ENCODE peak calls at places on chromosomes 11 and 22, in eight cellular contexts. One of them, this sample, is unnamed.

GRCh38 chr11:6505577-6506240 is 8.6 kb downstream of the DNHD1 start:
- DNase-seq in cardiac fibroblast: peak; percentile 72
- DNase-seq in ovary: no peak
- DNase-seq in colonic mucosa: no peak
- DNase-seq in brain microvascular endothelial cell: peak; percentile 59
- DNase-seq in mammary epithelial cell: peak; percentile 65
- DNase-seq in HepG2: peak; percentile 25
- DNase-seq in AG04450: peak; percentile 16
- DNase-seq in this sample: peak; percentile 93

GRCh38 chr22:33328789-33329296 is 270.7 kb upstream of the SYN3 start:
- DNase-seq in cardiac fibroblast: peak; percentile 19
- DNase-seq in AG04450: peak; percentile 27
- DNase-seq in colonic mucosa: peak; percentile 24
- DNase-seq in mammary epithelial cell: peak; percentile 87
- DNase-seq in brain microvascular endothelial cell: peak; percentile 96
- DNase-seq in ovary: no peak
- DNase-seq in HepG2: peak; percentile 55
- DNase-seq in this sample: peak; percentile 82

GRCh38 chr11:80694385-80694784 is 1253.6 kb upstream of the TENM4 start:
- DNase-seq in ovary: no peak
- DNase-seq in cardiac fibroblast: no peak
- DNase-seq in colonic mucosa: no peak
- DNase-seq in AG04450: no peak
- DNase-seq in HepG2: no peak
- DNase-seq in brain microvascular endothelial cell: no peak
- DNase-seq in mammary epithelial cell: peak; percentile 29
- DNase-seq in this sample: peak; percentile 81

GRCh38 chr11:68763181-68763721 is 11.9 kb upstream of the TESMIN start:
- DNase-seq in ovary: no peak
- DNase-seq in HepG2: no peak
- DNase-seq in colonic mucosa: no peak
- DNase-seq in brain microvascular endothelial cell: no peak
- DNase-seq in cardiac fibroblast: no peak
- DNase-seq in AG04450: no peak
- DNase-seq in mammary epithelial cell: peak; percentile 42
- DNase-seq in this sample: no peak

GRCh38 chr11:3671334-3672254 is at the start of gene CHRNA10:
- DNase-seq in colonic mucosa: no peak
- DNase-seq in mammary epithelial cell: no peak
- DNase-seq in ovary: no peak
- DNase-seq in HepG2: no peak
- DNase-seq in brain microvascular endothelial cell: no peak
- DNase-seq in cardiac fibroblast: no peak
- DNase-seq in AG04450: no peak
- DNase-seq in this sample: no peak

GRCh38 chr11:72456651-72457050 is 22.3 kb upstream of the CLPB start:
- DNase-seq in HepG2: no peak
- DNase-seq in colonic mucosa: no peak
- DNase-seq in cardiac fibroblast: no peak
- DNase-seq in ovary: no peak
- DNase-seq in brain microvascular endothelial cell: no peak
- DNase-seq in mammary epithelial cell: no peak
- DNase-seq in AG04450: no peak
- DNase-seq in this sample: no peak

GRCh38 chr22:17949926-17950473 is 74.4 kb downstream of the MICAL3 start:
- DNase-seq in ovary: no peak
- DNase-seq in colonic mucosa: no peak
- DNase-seq in AG04450: no peak
- DNase-seq in brain microvascular endothelial cell: no peak
- DNase-seq in mammary epithelial cell: no peak
- DNase-seq in HepG2: no peak
- DNase-seq in cardiac fibroblast: no peak
- DNase-seq in this sample: no peak

GRCh38 chr22:23831781-23832180 is 7.0 kb downstream of the DERL3 start:
- DNase-seq in colonic mucosa: no peak
- DNase-seq in mammary epithelial cell: no peak
- DNase-seq in AG04450: no peak
- DNase-seq in brain microvascular endothelial cell: no peak
- DNase-seq in ovary: peak; percentile 31
- DNase-seq in HepG2: no peak
- DNase-seq in cardiac fibroblast: no peak
- DNase-seq in this sample: no peak

GRCh38 chr11:102763440-102763839 is 17.0 kb downstream of the MMP10 start:
- DNase-seq in mammary epithelial cell: peak; percentile 92
- DNase-seq in ovary: no peak
- DNase-seq in colonic mucosa: no peak
- DNase-seq in HepG2: no peak
- DNase-seq in brain microvascular endothelial cell: peak; percentile 7
- DNase-seq in AG04450: no peak
- DNase-seq in cardiac fibroblast: no peak
- DNase-seq in this sample: peak; percentile 94

GRCh38 chr11:113991170-113991569 is 16.3 kb downstream of the HTR3A start:
- DNase-seq in mammary epithelial cell: peak; percentile 30
- DNase-seq in colonic mucosa: no peak
- DNase-seq in AG04450: no peak
- DNase-seq in HepG2: peak; percentile 6
- DNase-seq in brain microvascular endothelial cell: peak; percentile 38
- DNase-seq in ovary: peak; percentile 62
- DNase-seq in cardiac fibroblast: peak; percentile 58
- DNase-seq in this sample: peak; percentile 10

GRCh38 chr11:36774603-36775002 is 176.6 kb upstream of the RAG2 start:
- DNase-seq in cardiac fibroblast: peak; percentile 55
- DNase-seq in ovary: no peak
- DNase-seq in mammary epithelial cell: peak; percentile 92
- DNase-seq in brain microvascular endothelial cell: no peak
- DNase-seq in AG04450: no peak
- DNase-seq in colonic mucosa: no peak
- DNase-seq in HepG2: no peak
- DNase-seq in this sample: peak; percentile 84

GRCh38 chr22:27778299-27779090 is 23.1 kb downstream of the MN1 start:
- DNase-seq in ovary: peak; percentile 51
- DNase-seq in brain microvascular endothelial cell: no peak
- DNase-seq in cardiac fibroblast: peak; percentile 40
- DNase-seq in HepG2: no peak
- DNase-seq in colonic mucosa: no peak
- DNase-seq in AG04450: no peak
- DNase-seq in mammary epithelial cell: no peak
- DNase-seq in this sample: no peak

GRCh38 chr11:110003426-110003825 is 89.8 kb upstream of the ZC3H12C start:
- DNase-seq in ovary: no peak
- DNase-seq in mammary epithelial cell: no peak
- DNase-seq in colonic mucosa: peak; percentile 49
- DNase-seq in HepG2: no peak
- DNase-seq in cardiac fibroblast: no peak
- DNase-seq in AG04450: no peak
- DNase-seq in brain microvascular endothelial cell: no peak
- DNase-seq in this sample: peak; percentile 44

GRCh38 chr11:109996060-109996459 is 97.1 kb upstream of the ZC3H12C start:
- DNase-seq in AG04450: no peak
- DNase-seq in HepG2: no peak
- DNase-seq in brain microvascular endothelial cell: no peak
- DNase-seq in mammary epithelial cell: no peak
- DNase-seq in ovary: no peak
- DNase-seq in colonic mucosa: no peak
- DNase-seq in cardiac fibroblast: no peak
- DNase-seq in this sample: no peak

GRCh38 chr11:109998921-109999320 is 94.3 kb upstream of the ZC3H12C start:
- DNase-seq in HepG2: no peak
- DNase-seq in cardiac fibroblast: no peak
- DNase-seq in ovary: no peak
- DNase-seq in AG04450: no peak
- DNase-seq in colonic mucosa: no peak
- DNase-seq in mammary epithelial cell: no peak
- DNase-seq in brain microvascular endothelial cell: no peak
- DNase-seq in this sample: no peak

GRCh38 chr11:110000858-110001257 is 92.3 kb upstream of the ZC3H12C start:
- DNase-seq in AG04450: no peak
- DNase-seq in brain microvascular endothelial cell: peak; percentile 40
- DNase-seq in mammary epithelial cell: no peak
- DNase-seq in HepG2: no peak
- DNase-seq in ovary: no peak
- DNase-seq in cardiac fibroblast: no peak
- DNase-seq in colonic mucosa: no peak
- DNase-seq in this sample: no peak

DNA sequence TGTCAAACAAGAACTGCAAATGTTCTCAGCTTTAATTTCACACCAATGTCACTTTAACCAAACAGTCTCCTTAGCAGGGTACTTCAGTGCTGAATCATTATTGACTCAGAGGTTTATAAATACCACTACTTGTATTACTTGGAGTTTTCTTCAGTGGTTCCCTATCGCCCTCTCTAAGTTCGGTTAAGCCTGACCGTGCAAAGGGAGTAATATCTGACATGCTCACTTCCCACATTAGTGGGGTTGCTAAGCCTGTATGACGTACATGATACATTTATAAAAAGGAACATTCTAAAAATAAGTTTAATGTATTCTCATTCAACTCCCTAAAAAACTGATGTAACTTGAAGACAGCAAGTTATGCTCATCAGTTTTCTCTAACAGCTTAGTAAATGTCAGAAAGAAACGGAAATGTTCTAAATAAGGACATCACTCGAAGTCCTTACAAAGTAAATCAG is 93.1 kb upstream of the ZC3H12C start:
- DNase-seq in AG04450: peak; percentile 85
- DNase-seq in colonic mucosa: no peak
- DNase-seq in cardiac fibroblast: peak; percentile 87
- DNase-seq in HepG2: no peak
- DNase-seq in brain microvascular endothelial cell: peak; percentile 94
- DNase-seq in ovary: no peak
- DNase-seq in mammary epithelial cell: peak; percentile 73
- DNase-seq in this sample: peak; percentile 85
- TF ChIP-seq CTCF in AG04450: no peak
- TF ChIP-seq CTCF in colonic mucosa: no peak
- TF ChIP-seq CTCF in cardiac fibroblast: no peak
- TF ChIP-seq CTCF in HepG2: no peak
- TF ChIP-seq CTCF in brain microvascular endothelial cell: no peak
- TF ChIP-seq CTCF in ovary: no peak
- TF ChIP-seq CTCF in mammary epithelial cell: no peak
- TF ChIP-seq CTCF in this sample: no peak

GRCh38 chr22:45163417-45164216 is at the start of gene NUP50:
- DNase-seq in AG04450: peak; percentile 94
- DNase-seq in colonic mucosa: peak; percentile 95
- DNase-seq in brain microvascular endothelial cell: peak; percentile 91
- DNase-seq in HepG2: peak; percentile 89
- DNase-seq in cardiac fibroblast: peak; percentile 98
- DNase-seq in ovary: peak; percentile 98
- DNase-seq in mammary epithelial cell: peak; percentile 96
- DNase-seq in this sample: peak; percentile 87
- TF ChIP-seq CTCF in AG04450: no peak
- TF ChIP-seq CTCF in colonic mucosa: no peak
- TF ChIP-seq CTCF in brain microvascular endothelial cell: peak; percentile 1
- TF ChIP-seq CTCF in HepG2: peak; percentile 49
- TF ChIP-seq CTCF in cardiac fibroblast: no peak
- TF ChIP-seq CTCF in ovary: no peak
- TF ChIP-seq CTCF in mammary epithelial cell: peak; percentile 18
- TF ChIP-seq CTCF in this sample: no peak

GRCh38 chr22:22060200-22061084 is 77.9 kb upstream of the TOP3B start:
- DNase-seq in colonic mucosa: peak; percentile 56
- DNase-seq in AG04450: no peak
- DNase-seq in cardiac fibroblast: peak; percentile 26
- DNase-seq in HepG2: peak; percentile 40
- DNase-seq in ovary: peak; percentile 79
- DNase-seq in brain microvascular endothelial cell: peak; percentile 21
- DNase-seq in mammary epithelial cell: peak; percentile 39
- DNase-seq in this sample: peak; percentile 28

GRCh38 chr22:22059476-22060002 is 77.0 kb upstream of the TOP3B start:
- DNase-seq in ovary: no peak
- DNase-seq in mammary epithelial cell: no peak
- DNase-seq in HepG2: no peak
- DNase-seq in colonic mucosa: no peak
- DNase-seq in cardiac fibroblast: no peak
- DNase-seq in brain microvascular endothelial cell: no peak
- DNase-seq in AG04450: no peak
- DNase-seq in this sample: no peak

GRCh38 chr22:22062306-22062793 is 79.8 kb upstream of the TOP3B start:
- DNase-seq in brain microvascular endothelial cell: no peak
- DNase-seq in HepG2: no peak
- DNase-seq in cardiac fibroblast: no peak
- DNase-seq in mammary epithelial cell: no peak
- DNase-seq in colonic mucosa: no peak
- DNase-seq in ovary: no peak
- DNase-seq in AG04450: no peak
- DNase-seq in this sample: no peak

GRCh38 chr22:22058649-22059475 is 76.3 kb upstream of the TOP3B start:
- DNase-seq in mammary epithelial cell: no peak
- DNase-seq in ovary: no peak
- DNase-seq in AG04450: no peak
- DNase-seq in brain microvascular endothelial cell: no peak
- DNase-seq in colonic mucosa: no peak
- DNase-seq in HepG2: no peak
- DNase-seq in cardiac fibroblast: no peak
- DNase-seq in this sample: no peak

DNA sequence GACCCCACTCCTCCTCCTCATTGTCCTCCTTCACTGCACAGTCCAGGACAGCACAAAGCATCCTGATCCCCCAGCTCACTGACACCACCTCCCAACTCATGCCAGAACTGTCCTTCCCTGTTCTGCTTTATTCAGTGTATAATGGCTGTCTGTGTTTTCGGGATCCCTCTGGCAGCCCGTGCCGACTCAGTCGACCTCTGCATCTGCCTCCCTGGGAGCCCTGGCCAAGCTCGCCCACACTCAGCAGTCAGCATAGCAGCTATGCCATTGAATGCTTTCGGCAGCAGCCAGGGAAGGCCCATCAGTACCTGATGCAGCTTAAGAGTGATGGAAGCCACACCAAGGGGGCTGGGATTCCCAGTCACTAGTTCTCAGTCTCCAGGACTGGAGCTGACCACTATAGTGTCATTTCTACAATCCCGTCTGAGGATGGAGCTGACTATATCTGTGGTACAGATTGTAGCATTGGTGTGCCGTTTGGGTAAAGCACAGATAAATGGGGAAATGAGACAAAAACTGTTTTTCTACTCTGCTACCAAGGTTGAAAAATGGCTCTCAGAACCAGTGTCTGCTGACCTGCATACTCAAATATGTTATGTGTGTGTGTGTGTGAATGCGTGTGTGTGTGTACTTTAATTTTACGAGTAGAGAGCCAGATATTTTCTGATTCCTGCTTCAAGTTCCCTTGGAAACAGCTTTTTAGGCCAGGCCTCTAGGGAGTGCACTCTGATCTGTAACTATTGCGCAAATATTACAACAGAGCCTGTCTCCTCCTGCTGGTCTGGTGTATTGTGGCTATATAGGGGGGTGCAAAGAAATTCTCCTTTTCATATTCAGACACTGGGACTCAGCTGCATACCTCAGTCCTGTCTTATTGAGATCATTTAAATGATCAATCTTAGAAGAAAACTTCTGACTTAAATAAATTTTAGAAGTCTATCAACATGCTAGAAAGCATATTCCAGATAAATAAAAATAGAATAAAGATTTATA is 78.8 kb upstream of the TOP3B start:
- DNase-seq in cardiac fibroblast: peak; percentile 83
- DNase-seq in HepG2: peak; percentile 83
- DNase-seq in ovary: peak; percentile 54
- DNase-seq in colonic mucosa: no peak
- DNase-seq in brain microvascular endothelial cell: peak; percentile 17
- DNase-seq in mammary epithelial cell: peak; percentile 54
- DNase-seq in AG04450: no peak
- DNase-seq in this sample: peak; percentile 19
- TF ChIP-seq CTCF in cardiac fibroblast: peak; percentile 45
- TF ChIP-seq CTCF in HepG2: peak; percentile 60
- TF ChIP-seq CTCF in ovary: no peak
- TF ChIP-seq CTCF in colonic mucosa: no peak
- TF ChIP-seq CTCF in brain microvascular endothelial cell: peak; percentile 31
- TF ChIP-seq CTCF in mammary epithelial cell: peak; percentile 53
- TF ChIP-seq CTCF in AG04450: peak; percentile 53
- TF ChIP-seq CTCF in this sample: peak; percentile 22

GRCh38 chr11:34065505-34066203 is 14.1 kb downstream of the CAPRIN1 start:
- DNase-seq in brain microvascular endothelial cell: no peak
- DNase-seq in HepG2: no peak
- DNase-seq in cardiac fibroblast: no peak
- DNase-seq in mammary epithelial cell: peak; percentile 37
- DNase-seq in colonic mucosa: no peak
- DNase-seq in AG04450: no peak
- DNase-seq in ovary: no peak
- DNase-seq in this sample: no peak
- TF ChIP-seq CTCF in brain microvascular endothelial cell: peak; percentile 53
- TF ChIP-seq CTCF in HepG2: no peak
- TF ChIP-seq CTCF in cardiac fibroblast: no peak
- TF ChIP-seq CTCF in mammary epithelial cell: peak; percentile 15
- TF ChIP-seq CTCF in colonic mucosa: no peak
- TF ChIP-seq CTCF in AG04450: no peak
- TF ChIP-seq CTCF in ovary: no peak
- TF ChIP-seq CTCF in this sample: no peak

This sample was measured in bronchial epithelial cell.